ENCODE peak calls at places on chromosomes 2 and 18, in four cellular contexts. K is AG04449; J is COR-L47; N is activated CD8-positive, alpha-beta memory T cell treated with anti-CD3 and anti-CD28 coated beads, Interleukin-2, amount 10 ng/mL, durations not matched to agents 7 days and 5 days. D is an unnamed sample.

GRCh38 chr2:46171441-46171953 is 125.7 kb upstream of the EPAS1 start:
- DNase-seq in K (peak), J (no peak), N (no peak), D (peak)

GRCh38 chr18:70290482-70291294 is 1.8 kb downstream of the SOCS6 start:
- DNase-seq in K (no peak), J (no peak), N (no peak), D (no peak)

GRCh38 chr2:5618271-5618670 is 73.9 kb upstream of the SOX11 start:
- DNase-seq in K (no peak), J (no peak), N (no peak), D (no peak)

GRCh38 chr2:109058215-109058614 is 69.2 kb upstream of the EDAR start:
- DNase-seq in K (no peak), J (no peak), N (no peak), D (no peak)

GRCh38 chr2:49162151-49162550 is 7.8 kb upstream of the FSHR start:
- DNase-seq in K (no peak), J (no peak), N (no peak), D (no peak)

GRCh38 chr2:42901076-42901645 is 108.8 kb upstream of the HAAO start:
- DNase-seq in K (no peak), J (no peak), N (no peak), D (no peak)

GRCh38 chr2:61713457-61713856 is 140.4 kb downstream of the FAM161A start:
- DNase-seq in K (no peak), J (no peak), N (no peak), D (no peak)

GRCh38 chr2:182949572-182950189 is 83.2 kb upstream of the FRZB start:
- DNase-seq in K (no peak), J (no peak), N (peak), D (no peak)

GRCh38 chr18:21896732-21897336 is 156.2 kb downstream of the MIB1 start:
- DNase-seq in K (no peak), J (no peak), N (no peak), D (no peak)

GRCh38 chr2:98601532-98602132 is 6.7 kb downstream of the COA5 start:
- DNase-seq in K (no peak), J (peak), N (no peak), D (no peak)

GRCh38 chr2:17470855-17471641 is 47.2 kb downstream of the RAD51AP2 start:
- DNase-seq in K (no peak), J (peak), N (no peak), D (peak)

GRCh38 chr2:148645925-148646559 is 1.5 kb downstream of the EPC2 start:
- DNase-seq in K (peak), J (peak), N (peak), D (peak)

GRCh38 chr2:58319481-58319880 is 78.4 kb upstream of the FANCL start:
- DNase-seq in K (no peak), J (no peak), N (no peak), D (no peak)